ENCODE peak calls at places on chromosome 7, in five cellular contexts. I is RWPE1; V is activated T-cell treated with anti-CD3 and anti-CD28 coated beads, Interleukin-2, amount 50 U/mL, for 1 hour; X is activated CD4-positive, alpha-beta T cell treated with anti-CD3 and anti-CD28 coated beads, Interleukin-2, amount 50 U/mL, for 24 hours; H is EL. W is an unnamed sample.

GRCh38 chr7:13904689-13905088 is 84.8 kb downstream of the ETV1 start:
- DNase-seq in I (no peak), V (no peak), X (no peak), H (peak; percentile 74), W (no peak)

GRCh38 chr7:48052748-48053147 is 17.4 kb downstream of the C7orf57 start:
- DNase-seq in I (peak; percentile 52), V (no peak), X (no peak), H (peak; percentile 76), W (no peak)

GRCh38 chr7:801940-802364 is 30.3 kb upstream of the SUN1 start:
- DNase-seq in I (no peak), V (no peak), X (no peak), H (no peak), W (no peak)

GRCh38 chr7:35758421-35758820 is 42.4 kb upstream of the SEPTIN7 start:
- DNase-seq in I (no peak), V (no peak), X (no peak), H (no peak), W (no peak)

GRCh38 chr7:153401795-153402720 is 642.5 kb downstream of the ACTR3B start:
- DNase-seq in I (no peak), V (no peak), X (no peak), H (no peak), W (no peak)

GRCh38 chr7:55044318-55044717 is 25.5 kb downstream of the EGFR start:
- DNase-seq in I (no peak), V (no peak), X (no peak), H (no peak), W (no peak)

GRCh38 chr7:144390481-144390880 is 13.0 kb downstream of the NOBOX start:
- DNase-seq in I (no peak), V (no peak), X (no peak), H (no peak), W (no peak)

GRCh38 chr7:2952316-2952715 is 91.4 kb downstream of the CARD11 start:
- DNase-seq in I (no peak), V (peak; percentile 6), X (no peak), H (no peak), W (no peak)

GRCh38 chr7:157282141-157282801 is 54.5 kb upstream of the DNAJB6 start:
- DNase-seq in I (no peak), V (no peak), X (no peak), H (no peak), W (no peak)

GRCh38 chr7:98856021-98856422 is 13.8 kb downstream of the TMEM130 start:
- DNase-seq in I (no peak), V (no peak), X (no peak), H (no peak), W (no peak)

GRCh38 chr7:45567713-45568112 is 6.5 kb upstream of the ADCY1 start:
- DNase-seq in I (no peak), V (no peak), X (no peak), H (no peak), W (no peak)

W was measured in GDM1.